ENCODE peak calls at places on chromosomes 13 and 19, in nine cellular contexts. M is NCI-H1436; I is activated CD8-positive, alpha-beta memory T cell treated with anti-CD3 and anti-CD28 coated beads for 1 hour; Q is effector memory CD4-positive, alpha-beta T cell; H is coronary artery; V is activated T-helper 9 cell treated with anti-CD3 and anti-CD28 coated beads, Interleukin-2, amount 50 U/mL, for 16 hours; R is stimulated activated CD8-positive, alpha-beta memory T cell treated with anti-CD3 and anti-CD28 coated beads, Interleukin-4, amount 100 ng/mL, for 4 hours; D is gastrocnemius medialis; P is nephron progenitor cell. W is an unnamed sample.

GRCh38 chr13:106917673-106918652 is 350.0 kb upstream of the ARGLU1 start:
- DNase-seq in M (peak; percentile 38), I (no peak), Q (peak; percentile 28), H (peak; percentile 89), V (peak; percentile 45), R (peak; percentile 18), D (peak; percentile 15), P (peak; percentile 89), W (peak; percentile 76)

GRCh38 chr19:42850981-42851717 is 28.4 kb downstream of the PSG1 start:
- DNase-seq in M (no peak), I (no peak), Q (no peak), H (no peak), V (no peak), R (no peak), D (peak; percentile 19), P (no peak), W (peak; percentile 99)

GRCh38 chr19:17830567-17831418 is 9.5 kb upstream of the INSL3 start:
- DNase-seq in M (peak; percentile 83), I (no peak), Q (peak; percentile 24), H (no peak), V (peak; percentile 19), R (no peak), D (no peak), P (peak; percentile 96), W (peak; percentile 43)

GRCh38 chr19:16095071-16095571 is 16.6 kb upstream of the RAB8A start:
- DNase-seq in M (no peak), I (no peak), Q (no peak), H (no peak), V (no peak), R (no peak), D (no peak), P (no peak), W (peak; percentile 63)

GRCh38 chr13:26989261-26990007 is 182.2 kb downstream of the USP12 start:
- DNase-seq in M (no peak), I (no peak), Q (no peak), H (no peak), V (no peak), R (no peak), D (no peak), P (no peak), W (no peak)

GRCh38 chr19:11642902-11643301 is 45.6 kb downstream of the ZNF627 start:
- DNase-seq in M (no peak), I (no peak), Q (no peak), H (no peak), V (no peak), R (no peak), D (no peak), P (no peak), W (no peak)

GRCh38 chr19:52923782-52924593 is 760 bp upstream of the ZNF888 start:
- DNase-seq in M (no peak), I (no peak), Q (no peak), H (no peak), V (no peak), R (no peak), D (no peak), P (no peak), W (peak; percentile 49)

GRCh38 chr19:48964205-48965032 is 690 bp upstream of the FTL start:
- DNase-seq in M (no peak), I (no peak), Q (no peak), H (no peak), V (no peak), R (no peak), D (no peak), P (no peak), W (peak; percentile 69)

GRCh38 chr19:33301011-33301899 is 1.1 kb downstream of the CEBPA start:
- DNase-seq in M (no peak), I (no peak), Q (no peak), H (no peak), V (no peak), R (no peak), D (no peak), P (peak; percentile 50), W (peak; percentile 9)

GRCh38 chr13:46654956-46655726 is 102.2 kb downstream of the LRCH1 start:
- DNase-seq in M (no peak), I (no peak), Q (no peak), H (no peak), V (no peak), R (no peak), D (no peak), P (no peak), W (peak; percentile 59)

GRCh38 chr13:93260591-93260990 is 34.0 kb downstream of the GPC6 start:
- DNase-seq in M (no peak), I (no peak), Q (no peak), H (no peak), V (no peak), R (no peak), D (no peak), P (no peak), W (peak; percentile 18)

GRCh38 chr13:33509642-33510229 is 224.2 kb upstream of the STARD13 start:
- DNase-seq in M (no peak), I (no peak), Q (no peak), H (peak; percentile 80), V (no peak), R (no peak), D (peak; percentile 47), P (no peak), W (peak; percentile 87)

GRCh38 chr19:35363711-35364425 is 5.6 kb downstream of the FFAR3 start:
- DNase-seq in M (no peak), I (no peak), Q (no peak), H (no peak), V (no peak), R (no peak), D (no peak), P (no peak), W (no peak)

GRCh38 chr13:35500071-35500595 is 23.6 kb upstream of the MAB21L1 start:
- DNase-seq in M (no peak), I (no peak), Q (no peak), H (no peak), V (no peak), R (no peak), D (no peak), P (no peak), W (no peak)

GRCh38 chr13:55000844-55001243 is 1972.2 kb downstream of the OLFM4 start:
- DNase-seq in M (no peak), I (no peak), Q (no peak), H (no peak), V (no peak), R (no peak), D (no peak), P (no peak), W (no peak)

GRCh38 chr19:15292847-15293582 is 39.3 kb downstream of the BRD4 start:
- DNase-seq in M (no peak), I (no peak), Q (no peak), H (no peak), V (no peak), R (no peak), D (peak; percentile 44), P (no peak), W (no peak)

GRCh38 chr19:37905936-37906867 is at the start of gene WDR87:
- DNase-seq in M (peak; percentile 70), I (no peak), Q (peak; percentile 27), H (no peak), V (peak; percentile 9), R (peak; percentile 13), D (no peak), P (peak; percentile 83), W (peak; percentile 13)

GRCh38 chr13:63840551-63841421 is 2425.1 kb upstream of the PCDH20 start:
- DNase-seq in M (no peak), I (no peak), Q (no peak), H (no peak), V (no peak), R (no peak), D (no peak), P (no peak), W (no peak)

GRCh38 chr13:112443191-112444000 is 67.2 kb downstream of the SPACA7 start:
- DNase-seq in M (no peak), I (no peak), Q (no peak), H (peak; percentile 54), V (no peak), R (no peak), D (no peak), P (peak; percentile 66), W (no peak)

W was measured in cardiac fibroblast.